ENCODE peak calls at places on chromosomes 6 and 20, in four cellular contexts. F is brain microvascular endothelial cell, U is pancreas, W is psoas muscle. P is an unnamed sample. For H3K36me3, the result is how much of the 10 kb centered on the place peaks cover.

GRCh38 chr6:48278261-48278660 is 167.3 kb upstream of the PTCHD4 start:
- DNase-seq in F (no peak), U (no peak), W (no peak), P (no peak)

GRCh38 chr20:49214546-49214945 is 4.7 kb upstream of the DDX27 start:
- DNase-seq in F (no peak), U (no peak), W (no peak), P (no peak)

GRCh38 chr6:167396068-167396658 is 71.3 kb downstream of the TTLL2 start:
- DNase-seq in F (no peak), U (no peak), W (no peak), P (no peak)

GRCh38 chr6:48037946-48038345 is 73.1 kb downstream of the PTCHD4 start:
- DNase-seq in F (no peak), U (no peak), W (no peak), P (no peak)

GRCh38 chr6:162177733-162178132 is 549.8 kb downstream of the PRKN start:
- DNase-seq in F (peak), U (peak), W (no peak), P (no peak)

GRCh38 chr20:26276811-26277210 is 580.2 kb upstream of the ZNF337 start:
- DNase-seq in F (peak), U (no peak), W (no peak), P (no peak)

GRCh38 chr20:22684072-22684762 is 99.8 kb upstream of the FOXA2 start:
- DNase-seq in F (peak), U (peak), W (peak), P (peak)

GRCh38 chr20:46199198-46199597 is 81.1 kb downstream of the CD40 start:
- DNase-seq in F (no peak), U (peak), W (no peak), P (no peak)

GRCh38 chr6:56692586-56693245 is 50.0 kb upstream of the DST start:
- DNase-seq in F (no peak), U (no peak), W (no peak), P (no peak)

GRCh38 chr6:141326426-141326825 is 806.3 kb upstream of the GJE1 start:
- DNase-seq in F (peak), U (no peak), W (no peak), P (no peak)

GRCh38 chr20:20796766-20797415 is 84.4 kb upstream of the RALGAPA2 start:
- DNase-seq in F (no peak), U (no peak), W (no peak), P (no peak)

DNA sequence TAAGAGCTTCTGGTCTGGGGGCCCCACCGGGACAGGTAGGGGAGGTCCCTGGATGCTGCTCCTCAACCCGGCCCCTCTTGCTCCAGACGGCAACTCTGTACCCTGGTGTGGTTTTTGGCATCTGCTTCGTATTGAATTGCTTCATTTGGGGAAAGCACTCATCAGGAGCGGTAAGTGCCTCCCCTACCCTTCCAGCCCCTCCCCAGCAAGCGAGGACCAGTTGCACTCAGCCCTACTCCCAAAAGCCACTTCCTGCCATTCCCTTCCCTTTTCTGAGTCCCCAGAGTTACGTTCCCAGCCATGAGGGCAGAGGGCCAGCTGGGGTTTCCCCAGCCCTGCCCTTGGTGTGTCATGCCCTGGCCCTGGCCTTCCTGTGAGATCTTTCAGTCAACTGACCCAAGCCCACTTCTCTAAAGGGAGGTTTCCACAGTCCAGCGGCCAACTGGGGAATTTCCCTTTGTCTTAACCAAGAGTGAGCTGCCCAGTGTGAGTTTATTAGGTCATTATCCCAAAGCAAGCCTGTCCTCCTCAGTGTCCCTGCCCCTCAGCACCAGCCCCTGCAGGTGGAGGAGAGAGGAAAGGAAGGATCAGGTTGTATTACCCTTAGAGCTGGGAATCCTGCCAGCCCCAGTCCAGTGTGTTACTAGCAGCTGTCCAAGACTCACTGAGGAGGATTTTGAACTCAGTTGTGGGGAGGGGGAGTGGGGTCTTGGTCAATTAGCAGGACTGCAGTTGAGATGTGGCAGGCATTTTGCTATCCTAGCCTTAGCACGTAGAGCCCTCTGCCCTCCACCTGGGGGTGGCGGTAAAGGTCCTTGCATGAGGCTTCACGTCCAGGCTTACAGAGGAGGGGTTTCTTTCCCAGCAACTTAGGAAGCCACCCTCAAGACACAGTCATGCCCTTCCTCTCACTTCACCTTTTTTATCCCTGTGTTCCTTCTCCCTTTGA is 45.8 kb downstream of the TM9SF4 start:
- DNase-seq in F (peak), U (peak), W (peak), P (peak)
- H3K36me3 ChIP-seq in F (half or more), U (under half), W (half or more), P (under half)

DNA sequence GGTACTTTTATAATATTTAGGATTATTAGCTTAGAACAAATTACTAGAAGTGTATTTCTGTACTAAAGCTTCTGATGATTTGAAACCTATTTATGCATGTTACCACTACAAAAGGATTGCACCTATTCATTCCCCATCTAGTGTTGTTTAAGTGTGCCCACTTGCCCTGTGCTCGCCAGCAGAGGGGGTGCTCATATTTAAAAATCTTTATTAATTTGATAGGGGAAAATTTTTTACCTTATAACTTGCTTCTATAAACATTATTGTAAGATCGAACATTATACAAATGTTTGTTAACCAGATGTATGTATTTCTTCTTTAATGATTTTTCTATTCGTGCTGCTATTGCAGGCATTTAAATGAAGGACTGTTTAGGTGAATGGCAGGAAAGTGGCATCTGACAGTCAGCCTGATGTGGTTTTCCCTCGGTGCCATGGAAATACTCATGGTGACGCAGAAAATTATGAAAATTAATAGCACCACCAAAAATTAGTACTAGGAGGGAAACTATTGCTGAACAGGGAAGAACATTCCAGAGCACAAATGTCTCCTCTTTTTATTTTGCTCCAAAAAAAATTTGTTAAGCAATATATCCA is 44.1 kb upstream of the FNDC1 start:
- DNase-seq in F (no peak), U (no peak), W (no peak), P (no peak)
- TF ChIP-seq CTCF in F (peak), U (no peak), W (peak), P (peak)

GRCh38 chr6:43347444-43347843 is 22.0 kb downstream of the ZNF318 start:
- DNase-seq in F (no peak), U (no peak), W (no peak), P (no peak)
- H3K36me3 ChIP-seq in F (under half), U (under half), W (half or more), P (under half)

DNA sequence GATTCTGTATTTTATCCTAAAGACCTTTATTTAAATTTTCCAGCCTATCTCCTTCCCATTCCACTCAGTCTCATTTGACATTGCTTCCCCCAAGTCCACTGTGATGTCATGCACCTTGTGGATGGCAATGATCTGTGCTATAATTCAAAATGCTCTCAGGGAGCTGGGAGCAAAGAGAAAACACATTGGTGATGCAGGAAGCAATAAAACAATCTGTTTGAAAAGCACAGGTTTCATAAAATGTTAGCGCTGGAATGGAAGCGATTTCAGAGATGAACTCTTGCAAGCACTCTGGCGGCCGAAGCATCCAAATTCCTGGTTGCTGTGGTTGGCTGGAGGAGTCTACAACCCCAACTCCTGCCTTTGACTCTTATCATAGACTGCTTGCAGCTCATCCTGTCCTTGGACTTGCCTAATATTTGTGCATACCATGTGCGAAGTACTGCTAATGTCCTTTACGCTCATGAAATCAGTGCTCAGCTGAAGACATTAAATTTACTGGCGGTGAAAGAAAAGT is 167.0 kb downstream of the GMPR start:
- DNase-seq in F (no peak), U (no peak), W (no peak), P (no peak)
- TF ChIP-seq CTCF in F (no peak), U (no peak), W (no peak), P (no peak)

GRCh38 chr6:9370480-9370879 is 935.1 kb upstream of the SLC35B3 start:
- DNase-seq in F (no peak), U (no peak), W (no peak), P (no peak)
- H3K36me3 ChIP-seq in F (under half), U (under half), W (under half), P (under half)

GRCh38 chr20:9974324-9974723 is 60.5 kb upstream of the ANKEF1 start:
- DNase-seq in F (no peak), U (no peak), W (no peak), P (no peak)
- TF ChIP-seq CTCF in F (peak), U (no peak), W (no peak), P (no peak)

DNA sequence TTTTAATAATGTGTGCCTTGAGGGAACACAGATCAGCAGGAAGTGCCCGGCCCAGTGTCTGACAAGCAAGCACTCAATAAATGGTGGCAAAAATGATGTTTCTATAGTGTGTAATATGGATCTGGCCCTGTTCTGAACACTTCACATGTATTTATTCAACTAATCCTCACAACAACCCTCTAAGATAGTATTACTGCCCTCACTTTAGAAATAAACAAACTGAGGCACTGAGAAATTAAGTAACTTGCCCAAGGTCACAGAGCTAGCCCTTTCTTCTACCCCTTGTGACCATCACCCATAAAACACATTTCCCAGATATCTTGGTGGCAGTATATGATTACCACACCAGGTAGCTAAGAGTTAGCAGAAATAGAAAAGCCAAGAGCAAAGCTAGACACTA is 12.8 kb upstream of the MTFR2 start:
- DNase-seq in F (no peak), U (no peak), W (no peak), P (no peak)
- H3K36me3 ChIP-seq in F (under half), U (under half), W (half or more), P (under half)